ENCODE peak calls at places on chromosome 18, in six cellular contexts. I is NT2/D1, R is suprapubic skin, F is Panc1, E is mesendoderm, M is endothelial cell of umbilical vein. O is an unnamed sample. For H3K36me3 and H3K27me3, the result is how much of the 10 kb centered on the place peaks cover.

GRCh38 chr18:25921677-25922421 is 168.6 kb downstream of the SS18 start:
- DNase-seq in I (peak), R (no peak), F (peak), E (peak), M (peak), O (peak)

GRCh38 chr18:26429535-26429934 is 118.8 kb downstream of the KCTD1 start:
- DNase-seq in I (no peak), R (peak), F (no peak), E (peak), M (no peak), O (peak)

GRCh38 chr18:69968073-69968472 is 20.4 kb upstream of the CD226 start:
- DNase-seq in I (no peak), R (no peak), F (no peak), E (peak), M (no peak), O (no peak)

GRCh38 chr18:48328473-48329205 is 80.5 kb downstream of the ZBTB7C start:
- DNase-seq in I (no peak), R (no peak), F (no peak), E (no peak), M (no peak), O (peak)

GRCh38 chr18:27136208-27136535 is 48.9 kb downstream of the CHST9 start:
- DNase-seq in I (no peak), R (no peak), F (no peak), E (peak), M (no peak), O (no peak)

GRCh38 chr18:49090901-49091300 is 140.1 kb upstream of the SMAD7 start:
- DNase-seq in I (no peak), R (no peak), F (no peak), E (no peak), M (no peak), O (no peak)

GRCh38 chr18:46042571-46043123 is 29.4 kb downstream of the PSTPIP2 start:
- DNase-seq in I (no peak), R (no peak), F (no peak), E (peak), M (no peak), O (peak)

GRCh38 chr18:12767580-12768155 is 64.8 kb downstream of the PSMG2 start:
- DNase-seq in I (no peak), R (peak), F (no peak), E (no peak), M (no peak), O (no peak)

GRCh38 chr18:76480913-76481312 is 14.1 kb downstream of the ZNF516 start:
- DNase-seq in I (no peak), R (no peak), F (no peak), E (peak), M (no peak), O (no peak)

GRCh38 chr18:458016-458415 is 42.5 kb downstream of the COLEC12 start:
- DNase-seq in I (no peak), R (no peak), F (no peak), E (no peak), M (no peak), O (no peak)

GRCh38 chr18:55488473-55488872 is 99.5 kb downstream of the TCF4 start:
- DNase-seq in I (peak), R (no peak), F (no peak), E (peak), M (no peak), O (no peak)

GRCh38 chr18:6521804-6522418 is 107.2 kb upstream of the L3MBTL4 start:
- DNase-seq in I (peak), R (no peak), F (peak), E (peak), M (peak), O (peak)

GRCh38 chr18:43271593-43272432 is 5.5 kb downstream of the SYT4 start:
- DNase-seq in I (peak), R (no peak), F (peak), E (peak), M (peak), O (peak)

GRCh38 chr18:49920731-49921130 is 107.4 kb upstream of the ACAA2 start:
- DNase-seq in I (no peak), R (no peak), F (no peak), E (no peak), M (no peak), O (peak)

GRCh38 chr18:44586782-44587524 is 93.7 kb upstream of the SETBP1 start:
- DNase-seq in I (no peak), R (no peak), F (no peak), E (no peak), M (no peak), O (no peak)

GRCh38 chr18:12408247-12408869 is 629 bp downstream of the PRELID3A start:
- DNase-seq in I (no peak), R (no peak), F (no peak), E (peak), M (peak), O (peak)

GRCh38 chr18:199768-200167 is 41.4 kb downstream of the USP14 start:
- DNase-seq in I (no peak), R (no peak), F (no peak), E (no peak), M (no peak), O (no peak)

GRCh38 chr18:49802623-49803022 is 10.7 kb downstream of the ACAA2 start:
- DNase-seq in I (no peak), R (no peak), F (no peak), E (no peak), M (no peak), O (no peak)

GRCh38 chr18:62425465-62426190 is 97.2 kb upstream of the ZCCHC2 start:
- DNase-seq in I (peak), R (no peak), F (peak), E (peak), M (peak), O (peak)

GRCh38 chr18:28112056-28112470 is 64.9 kb downstream of the CDH2 start:
- DNase-seq in I (no peak), R (no peak), F (no peak), E (peak), M (peak), O (peak)

GRCh38 chr18:78726326-78727056 is 253.1 kb upstream of the SALL3 start:
- DNase-seq in I (no peak), R (peak), F (no peak), E (no peak), M (no peak), O (no peak)

GRCh38 chr18:74562775-74563174 is 28.5 kb downstream of the CNDP1 start:
- DNase-seq in I (no peak), R (no peak), F (no peak), E (no peak), M (no peak), O (no peak)

GRCh38 chr18:55360061-55360460 is 227.9 kb downstream of the TCF4 start:
- DNase-seq in I (no peak), R (no peak), F (no peak), E (no peak), M (no peak), O (no peak)

GRCh38 chr18:59881728-59882685 is 17.8 kb upstream of the PMAIP1 start:
- DNase-seq in I (no peak), R (no peak), F (no peak), E (peak), M (peak), O (peak)

GRCh38 chr18:70374154-70374553 is 85.3 kb downstream of the SOCS6 start:
- DNase-seq in I (no peak), R (no peak), F (no peak), E (no peak), M (no peak), O (no peak)

GRCh38 chr18:36312806-36313395 is 15.4 kb downstream of the FHOD3 start:
- DNase-seq in I (no peak), R (no peak), F (no peak), E (no peak), M (no peak), O (peak)

GRCh38 chr18:63197246-63197791 is 122.2 kb downstream of the BCL2 start:
- DNase-seq in I (no peak), R (no peak), F (no peak), E (no peak), M (no peak), O (no peak)

GRCh38 chr18:38256366-38256765 is 690.8 kb upstream of the CELF4 start:
- DNase-seq in I (no peak), R (no peak), F (no peak), E (peak), M (no peak), O (no peak)

GRCh38 chr18:68728301-68728700 is 13.4 kb upstream of the TMX3 start:
- DNase-seq in I (no peak), R (no peak), F (no peak), E (no peak), M (no peak), O (no peak)

GRCh38 chr18:13455960-13456471 is 237.5 kb downstream of the LDLRAD4 start:
- DNase-seq in I (no peak), R (no peak), F (no peak), E (no peak), M (no peak), O (no peak)

GRCh38 chr18:27879540-27879939 is 297.4 kb downstream of the CDH2 start:
- DNase-seq in I (no peak), R (no peak), F (no peak), E (no peak), M (no peak), O (no peak)

GRCh38 chr18:49907346-49907929 is 94.1 kb upstream of the ACAA2 start:
- DNase-seq in I (no peak), R (no peak), F (no peak), E (peak), M (no peak), O (peak)

GRCh38 chr18:9130806-9131205 is 5.8 kb upstream of the ANKRD12 start:
- DNase-seq in I (no peak), R (no peak), F (no peak), E (no peak), M (no peak), O (no peak)

GRCh38 chr18:9130195-9130594 is 6.4 kb upstream of the ANKRD12 start:
- DNase-seq in I (no peak), R (no peak), F (no peak), E (no peak), M (no peak), O (no peak)

GRCh38 chr18:9135081-9135911 is 1.3 kb upstream of the ANKRD12 start:
- DNase-seq in I (peak), R (no peak), F (no peak), E (no peak), M (peak), O (no peak)

GRCh38 chr18:9133225-9133624 is 3.4 kb upstream of the ANKRD12 start:
- DNase-seq in I (no peak), R (no peak), F (no peak), E (no peak), M (no peak), O (no peak)

GRCh38 chr18:9132628-9133027 is 4.0 kb upstream of the ANKRD12 start:
- DNase-seq in I (no peak), R (no peak), F (no peak), E (no peak), M (no peak), O (no peak)
- H3K36me3 ChIP-seq in I (half or more), R (under half), F (under half), E (under half), M (under half), O (half or more)

GRCh38 chr18:22377769-22378168 is 39.9 kb downstream of the CTAGE1 start:
- DNase-seq in I (no peak), R (no peak), F (no peak), E (no peak), M (no peak), O (no peak)

DNA sequence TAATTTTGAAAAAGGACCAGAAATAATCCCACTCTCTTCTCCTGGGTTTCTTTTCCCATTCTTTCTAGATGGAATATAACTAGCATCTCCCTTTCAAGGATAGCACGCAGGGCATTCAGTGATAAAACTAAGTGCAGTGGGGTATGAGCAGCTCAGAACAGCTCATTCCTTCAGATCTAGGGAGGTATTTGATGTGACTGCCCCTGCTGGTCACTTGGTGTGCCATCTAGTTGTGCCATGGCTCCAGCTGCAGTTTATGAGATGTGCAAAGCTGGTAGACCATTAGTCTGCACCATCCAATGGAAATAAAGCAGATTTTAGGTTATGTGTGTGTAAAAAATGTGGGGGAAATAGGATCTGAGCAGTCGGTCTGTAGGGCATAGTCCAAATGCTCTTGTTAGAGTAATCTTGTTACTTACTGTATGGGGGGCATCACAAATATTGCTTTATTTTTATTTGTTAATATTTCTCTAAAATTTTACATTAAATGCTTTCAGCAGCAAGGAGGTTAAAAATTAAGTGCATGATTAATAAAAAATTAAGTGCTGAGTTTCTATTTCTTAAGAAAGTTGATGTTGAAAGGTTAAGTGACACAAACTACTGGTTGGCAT is 38.9 kb downstream of the CTAGE1 start:
- DNase-seq in I (peak), R (no peak), F (no peak), E (peak), M (peak), O (peak)
- H3K27me3 ChIP-seq in I (under half), R (under half), F (under half), E (under half), M (under half), O (under half)

GRCh38 chr18:11203998-11204397 is 54.6 kb upstream of the PIEZO2 start:
- DNase-seq in I (no peak), R (no peak), F (no peak), E (no peak), M (no peak), O (no peak)
- H3K36me3 ChIP-seq in I (under half), R (under half), F (under half), E (under half), M (under half), O (under half)

DNA sequence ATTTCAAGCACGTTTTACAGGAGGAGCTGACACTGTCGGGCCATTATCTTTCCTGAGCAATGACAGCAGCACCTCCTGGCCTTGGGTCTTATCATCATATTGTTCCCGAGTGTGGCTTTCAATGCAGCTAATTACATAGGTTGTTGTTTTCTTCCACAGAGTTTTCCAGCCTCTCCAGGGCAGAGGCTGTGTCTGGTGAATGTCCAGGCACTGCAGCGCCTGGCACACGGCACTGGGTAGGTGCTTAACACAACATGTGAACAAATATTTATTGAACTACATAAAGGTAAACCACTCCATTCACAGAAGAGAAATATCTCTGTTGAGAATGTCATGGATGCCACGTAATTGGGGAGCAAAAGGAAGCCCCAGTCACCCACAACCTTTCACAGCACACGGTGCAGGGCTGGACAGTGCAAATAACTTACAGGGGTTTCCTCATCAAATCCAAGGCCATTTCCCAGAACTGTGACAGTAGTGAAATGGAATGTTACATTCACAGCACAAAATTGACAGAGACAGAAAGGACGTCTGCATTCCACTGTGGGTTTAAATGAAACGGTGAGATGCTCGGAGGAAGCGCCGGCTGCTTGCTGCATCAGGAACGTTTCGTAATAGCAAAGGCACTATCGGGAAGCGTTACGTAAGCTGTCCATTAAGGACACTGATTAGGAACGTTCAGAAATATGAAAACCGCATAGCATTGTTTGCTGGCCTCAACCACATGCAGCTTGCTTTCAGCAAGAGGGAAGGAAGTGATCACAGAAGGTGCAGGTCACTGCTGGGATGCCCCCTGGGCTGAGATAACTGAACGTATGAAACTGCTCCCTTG is 6.4 kb upstream of the KCNG2 start:
- DNase-seq in I (no peak), R (no peak), F (no peak), E (no peak), M (no peak), O (peak)
- H3K27me3 ChIP-seq in I (half or more), R (half or more), F (under half), E (under half), M (under half), O (under half)

GRCh38 chr18:3690682-3691066 is 240.7 kb downstream of the TGIF1 start:
- DNase-seq in I (no peak), R (no peak), F (no peak), E (no peak), M (no peak), O (no peak)

GRCh38 chr18:3692113-3692621 is 242.2 kb downstream of the TGIF1 start:
- DNase-seq in I (no peak), R (no peak), F (no peak), E (no peak), M (no peak), O (no peak)

GRCh38 chr18:3692691-3693090 is 242.7 kb downstream of the TGIF1 start:
- DNase-seq in I (no peak), R (no peak), F (no peak), E (no peak), M (no peak), O (no peak)

GRCh38 chr18:3689986-3690681 is 240.2 kb downstream of the TGIF1 start:
- DNase-seq in I (peak), R (no peak), F (no peak), E (peak), M (no peak), O (no peak)

DNA sequence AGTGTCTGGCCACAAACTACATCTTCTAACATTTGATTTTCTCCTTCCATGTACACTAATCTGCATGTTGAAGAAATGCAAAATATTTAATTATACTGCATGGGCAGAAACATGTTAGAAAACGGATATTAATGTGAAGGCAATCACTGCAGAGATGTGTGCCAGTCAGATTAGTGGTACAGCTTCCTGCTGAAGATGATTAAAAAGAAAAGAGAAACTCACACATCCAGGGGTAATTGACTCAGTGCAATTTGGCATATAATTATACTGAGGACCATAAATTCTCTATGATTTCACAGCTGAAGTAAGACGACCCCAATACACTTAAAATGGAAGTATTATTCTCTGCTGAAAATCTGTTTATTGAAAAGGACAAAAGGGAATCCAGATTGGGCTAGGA is 243.4 kb downstream of the TGIF1 start:
- DNase-seq in I (no peak), R (no peak), F (no peak), E (no peak), M (no peak), O (no peak)
- H3K36me3 ChIP-seq in I (under half), R (under half), F (under half), E (under half), M (under half), O (under half)

GRCh38 chr18:57445488-57446319 is 10.5 kb downstream of the ONECUT2 start:
- DNase-seq in I (no peak), R (no peak), F (no peak), E (no peak), M (no peak), O (no peak)

GRCh38 chr18:57446322-57446721 is 11.1 kb downstream of the ONECUT2 start:
- DNase-seq in I (no peak), R (no peak), F (no peak), E (peak), M (no peak), O (no peak)

GRCh38 chr18:57443716-57444115 is 8.5 kb downstream of the ONECUT2 start:
- DNase-seq in I (no peak), R (no peak), F (no peak), E (no peak), M (no peak), O (no peak)

GRCh38 chr18:57443247-57443646 is 8.1 kb downstream of the ONECUT2 start:
- DNase-seq in I (no peak), R (no peak), F (no peak), E (no peak), M (no peak), O (no peak)

GRCh38 chr18:57444301-57444759 is 9.2 kb downstream of the ONECUT2 start:
- DNase-seq in I (no peak), R (no peak), F (no peak), E (no peak), M (no peak), O (no peak)
- H3K27me3 ChIP-seq in I (half or more), R (half or more), F (under half), E (under half), M (half or more), O (half or more)